ENCODE peak calls at places on chromosomes 2 and 18, in four cellular contexts. A is tibial nerve, Q is suprapubic skin, O is esophagus squamous epithelium. T is an unnamed sample. For H3K4me1, the result is how much of the 10 kb centered on the place peaks cover.

GRCh38 chr2:114421781-114422180 is 20.7 kb upstream of the DPP10 start:
- DNase-seq in A (no peak), Q (no peak), O (no peak), T (no peak)

GRCh38 chr2:134866498-134867099 is 28.2 kb downstream of the ACMSD start:
- DNase-seq in A (no peak), Q (no peak), O (no peak), T (no peak)

GRCh38 chr2:45992021-45992745 is 305.0 kb upstream of the EPAS1 start:
- DNase-seq in A (no peak), Q (peak), O (no peak), T (peak)

GRCh38 chr18:5294113-5294617 is 1.4 kb downstream of the ZBTB14 start:
- DNase-seq in A (peak), Q (peak), O (peak), T (peak)

GRCh38 chr18:69408522-69408921 is 7.8 kb downstream of the DOK6 start:
- DNase-seq in A (no peak), Q (no peak), O (no peak), T (no peak)

GRCh38 chr18:48942554-48943261 is 8.1 kb downstream of the SMAD7 start:
- DNase-seq in A (no peak), Q (peak), O (no peak), T (no peak)

GRCh38 chr2:113217455-113218282 is 43.9 kb downstream of the PSD4 start:
- DNase-seq in A (no peak), Q (no peak), O (no peak), T (peak)

GRCh38 chr2:18777250-18777812 is 188.0 kb upstream of the NT5C1B start:
- DNase-seq in A (no peak), Q (no peak), O (no peak), T (no peak)

GRCh38 chr2:56464613-56465012 is 280.8 kb downstream of the CCDC85A start:
- DNase-seq in A (no peak), Q (no peak), O (no peak), T (no peak)

GRCh38 chr2:221075203-221075602 is 496.9 kb downstream of the EPHA4 start:
- DNase-seq in A (no peak), Q (no peak), O (no peak), T (no peak)

GRCh38 chr2:165818920-165819319 is 24.9 kb upstream of the GALNT3 start:
- DNase-seq in A (no peak), Q (no peak), O (no peak), T (no peak)

GRCh38 chr2:60818272-60818671 is 62.2 kb downstream of the PAPOLG start:
- DNase-seq in A (no peak), Q (no peak), O (no peak), T (no peak)

GRCh38 chr2:211103989-211104388 is 547.6 kb downstream of the CPS1 start:
- DNase-seq in A (peak), Q (no peak), O (no peak), T (peak)

GRCh38 chr2:37776487-37776886 is 105.0 kb upstream of the CDC42EP3 start:
- DNase-seq in A (no peak), Q (no peak), O (no peak), T (no peak)

GRCh38 chr2:95073856-95074662 is 47.5 kb downstream of the MRPS5 start:
- DNase-seq in A (no peak), Q (no peak), O (no peak), T (no peak)

GRCh38 chr2:3207091-3207491 is 170.5 kb downstream of the EIPR1 start:
- DNase-seq in A (no peak), Q (no peak), O (no peak), T (no peak)

GRCh38 chr2:151032741-151033152 is 228.9 kb downstream of the RBM43 start:
- DNase-seq in A (no peak), Q (no peak), O (no peak), T (no peak)

GRCh38 chr2:227503433-227504406 is 31.8 kb downstream of the AGFG1 start:
- DNase-seq in A (no peak), Q (no peak), O (no peak), T (peak)

GRCh38 chr18:44969214-44969842 is 288.6 kb downstream of the SETBP1 start:
- DNase-seq in A (no peak), Q (no peak), O (no peak), T (no peak)

GRCh38 chr2:106886916-106887758 is 1.2 kb upstream of the ST6GAL2 start:
- DNase-seq in A (no peak), Q (no peak), O (no peak), T (peak)

GRCh38 chr2:151379191-151379590 is 21.8 kb downstream of the TNFAIP6 start:
- DNase-seq in A (no peak), Q (no peak), O (no peak), T (no peak)

GRCh38 chr2:236092714-236093113 is 75.5 kb downstream of the GBX2 start:
- DNase-seq in A (no peak), Q (no peak), O (no peak), T (no peak)

GRCh38 chr2:172427990-172428840 is 829 bp downstream of the ITGA6 start:
- DNase-seq in A (peak), Q (no peak), O (no peak), T (peak)

GRCh38 chr18:68456985-68457384 is 257.9 kb downstream of the TMX3 start:
- DNase-seq in A (no peak), Q (no peak), O (no peak), T (no peak)

GRCh38 chr2:182784777-182785176 is 68.7 kb downstream of the DNAJC10 start:
- DNase-seq in A (no peak), Q (no peak), O (no peak), T (no peak)

GRCh38 chr2:179581605-179582004 is 279.8 kb downstream of the ZNF385B start:
- DNase-seq in A (no peak), Q (no peak), O (no peak), T (no peak)

GRCh38 chr18:48829443-48830149 is 121.2 kb downstream of the SMAD7 start:
- DNase-seq in A (no peak), Q (no peak), O (no peak), T (peak)

GRCh38 chr2:68103026-68103425 is 40.2 kb upstream of the C1D start:
- DNase-seq in A (no peak), Q (no peak), O (no peak), T (no peak)

GRCh38 chr18:77131652-77132368 is 773 bp downstream of the MBP start:
- DNase-seq in A (peak), Q (peak), O (no peak), T (peak)

GRCh38 chr2:186042207-186043028 is 303.8 kb downstream of the FSIP2 start:
- DNase-seq in A (no peak), Q (no peak), O (no peak), T (no peak)

GRCh38 chr2:23563673-23564617 is 179.0 kb downstream of the KLHL29 start:
- DNase-seq in A (peak), Q (no peak), O (no peak), T (no peak)

GRCh38 chr2:70084973-70085710 is 2.1 kb upstream of the PCBP1 start:
- DNase-seq in A (no peak), Q (peak), O (no peak), T (peak)

GRCh38 chr2:88880441-88880953 is 189.0 kb downstream of the RPIA start:
- DNase-seq in A (no peak), Q (no peak), O (no peak), T (peak)

GRCh38 chr18:36899289-36899688 is 70.4 kb downstream of the KIAA1328 start:
- DNase-seq in A (no peak), Q (no peak), O (no peak), T (no peak)

GRCh38 chr2:73700661-73701447 is 36.3 kb downstream of the TPRKB start:
- DNase-seq in A (no peak), Q (no peak), O (no peak), T (no peak)

GRCh38 chr2:235827585-235827992 is 333.7 kb downstream of the AGAP1 start:
- DNase-seq in A (no peak), Q (peak), O (no peak), T (no peak)

GRCh38 chr2:73937103-73937885 is 10.6 kb downstream of the DGUOK start:
- DNase-seq in A (no peak), Q (no peak), O (no peak), T (no peak)

GRCh38 chr2:192123847-192124246 is 70.9 kb downstream of the TMEFF2 start:
- DNase-seq in A (no peak), Q (no peak), O (no peak), T (peak)

GRCh38 chr2:164992818-164993217 is 37.5 kb upstream of the SLC38A11 start:
- DNase-seq in A (no peak), Q (no peak), O (no peak), T (peak)

DNA sequence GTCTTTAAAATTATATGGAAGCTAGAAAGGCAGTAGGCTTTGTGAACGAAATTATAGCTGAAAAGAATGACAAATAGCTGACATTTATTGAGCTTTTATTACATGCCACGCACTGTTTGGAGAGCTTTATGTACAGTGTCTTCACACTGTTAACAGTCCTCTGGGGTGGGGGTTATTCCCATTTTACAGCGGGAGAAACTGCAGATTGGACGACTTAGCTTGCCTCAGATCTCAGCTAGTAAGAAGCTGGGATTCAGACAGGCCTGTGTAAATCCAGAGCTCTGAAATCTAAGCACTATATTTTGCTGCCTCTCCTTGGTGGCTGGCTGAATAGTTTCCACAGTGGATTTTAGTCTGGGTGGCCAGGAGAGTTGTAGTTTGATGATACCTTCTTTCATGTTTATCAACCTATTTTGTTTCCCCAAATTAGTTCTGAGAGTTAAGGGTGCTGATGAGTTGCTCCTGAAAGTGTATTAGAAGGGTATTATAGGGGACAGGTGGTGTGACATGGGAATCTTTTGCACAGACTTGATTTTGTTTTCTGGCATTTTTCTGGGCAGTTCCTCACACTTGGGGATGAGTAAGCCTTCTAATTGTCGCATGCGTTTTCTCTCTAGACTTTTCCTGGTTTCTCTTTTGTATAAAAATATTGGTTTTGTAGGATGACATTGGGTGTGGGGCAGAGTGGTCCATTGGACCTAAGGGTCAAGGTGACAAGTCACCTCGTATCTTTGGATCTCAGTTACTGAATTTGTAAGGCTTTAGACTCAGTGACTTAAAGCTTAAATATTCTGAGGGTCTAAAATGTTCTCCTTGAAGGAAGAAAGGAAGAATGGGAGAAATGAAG is 1.5 kb downstream of the ACSL3 start:
- DNase-seq in A (no peak), Q (no peak), O (no peak), T (no peak)
- H3K4me1 ChIP-seq in A (under half), Q (under half), O (half or more), T (under half)

DNA sequence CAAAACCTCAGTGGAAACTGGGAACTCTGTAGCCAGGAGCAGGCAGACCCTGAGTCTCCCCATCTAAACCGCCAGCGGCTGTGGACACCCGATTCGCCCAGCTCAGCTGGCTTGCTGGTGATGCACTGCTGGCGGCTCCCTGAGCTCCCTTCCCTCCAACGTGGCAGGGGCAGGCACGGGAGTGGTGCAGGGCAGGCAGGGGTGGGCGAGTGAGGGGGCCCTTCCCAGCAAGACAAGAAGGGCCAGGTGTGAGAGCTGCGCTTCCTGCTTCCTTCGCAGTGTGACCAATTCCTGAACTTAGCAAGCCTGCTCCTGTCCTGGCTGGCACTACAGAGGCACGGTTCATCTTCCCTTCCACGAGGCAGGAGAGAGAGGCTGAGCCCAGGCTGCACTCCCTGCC is 12.3 kb upstream of the SEMA4C start:
- DNase-seq in A (no peak), Q (no peak), O (no peak), T (no peak)
- TF ChIP-seq POLR2A in A (no peak), Q (no peak), O (peak), T (no peak)

GRCh38 chr2:110770308-110770695 is 37.9 kb downstream of the ACOXL start:
- DNase-seq in A (no peak), Q (no peak), O (no peak), T (peak)

GRCh38 chr2:110773470-110773921 is 41.1 kb downstream of the ACOXL start:
- DNase-seq in A (no peak), Q (no peak), O (no peak), T (peak)

GRCh38 chr2:110772383-110772755 is 40.0 kb downstream of the ACOXL start:
- DNase-seq in A (no peak), Q (no peak), O (no peak), T (no peak)

GRCh38 chr2:110770696-110771425 is 38.5 kb downstream of the ACOXL start:
- DNase-seq in A (no peak), Q (no peak), O (no peak), T (peak)

GRCh38 chr2:110771549-110772382 is 39.4 kb downstream of the ACOXL start:
- DNase-seq in A (no peak), Q (no peak), O (no peak), T (no peak)
- TF ChIP-seq CTCF in A (no peak), Q (no peak), O (no peak), T (no peak)

GRCh38 chr2:28348149-28348567 is 44.5 kb upstream of the FOSL2 start:
- DNase-seq in A (no peak), Q (peak), O (no peak), T (no peak)

GRCh38 chr2:28347193-28347592 is 45.5 kb upstream of the FOSL2 start:
- DNase-seq in A (no peak), Q (peak), O (no peak), T (no peak)

GRCh38 chr2:28347596-28347995 is 45.1 kb upstream of the FOSL2 start:
- DNase-seq in A (no peak), Q (peak), O (no peak), T (no peak)

GRCh38 chr2:28345619-28346018 is 47.0 kb upstream of the FOSL2 start:
- DNase-seq in A (no peak), Q (no peak), O (no peak), T (no peak)

GRCh38 chr2:28346587-28346986 is 46.1 kb upstream of the FOSL2 start:
- DNase-seq in A (no peak), Q (peak), O (no peak), T (no peak)
- H3K4me1 ChIP-seq in A (under half), Q (under half), O (half or more), T (under half)

DNA sequence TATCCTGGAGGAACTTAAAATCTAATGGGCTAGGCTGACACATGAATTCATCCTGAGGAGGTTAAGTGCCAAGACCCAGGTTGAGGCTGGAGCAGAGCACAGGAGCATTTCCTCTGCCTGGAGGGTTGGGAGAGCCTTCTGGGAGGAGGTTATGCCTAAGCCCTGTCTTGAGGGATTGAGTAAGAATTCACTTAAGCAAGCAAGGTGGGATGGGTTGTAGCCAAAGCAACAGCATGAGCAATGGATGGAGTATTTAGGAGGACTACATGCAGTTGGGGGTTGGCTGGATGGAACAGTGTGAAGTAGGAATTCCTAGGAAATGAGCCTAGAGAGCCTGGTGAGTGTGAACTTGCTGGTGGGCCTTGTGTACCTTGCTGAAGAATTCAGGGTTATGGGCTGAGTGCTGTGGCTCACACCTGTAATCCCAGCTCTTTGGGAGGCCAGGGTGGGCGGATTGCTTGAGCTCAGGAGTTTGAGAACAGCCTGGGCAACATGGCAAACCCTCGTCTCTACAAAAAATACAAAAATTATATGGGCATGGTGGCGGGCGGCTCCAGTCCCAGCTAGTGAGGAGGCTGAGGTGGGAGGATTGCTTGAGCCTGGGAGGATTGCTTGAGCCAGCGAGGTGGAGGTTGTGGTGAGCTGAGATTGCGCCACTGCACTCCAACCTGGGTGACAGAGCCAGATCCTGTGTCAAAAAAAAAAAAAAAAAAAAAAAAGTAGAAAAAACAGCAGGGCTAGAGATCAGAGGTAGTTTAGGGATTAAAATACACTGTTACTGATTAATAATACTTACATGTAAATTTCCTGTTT is 22.2 kb downstream of the TANC1 start:
- DNase-seq in A (no peak), Q (no peak), O (no peak), T (no peak)
- TF ChIP-seq POLR2A in A (no peak), Q (no peak), O (no peak), T (no peak)

GRCh38 chr2:148935791-148936190 is 60.8 kb downstream of the KIF5C start:
- DNase-seq in A (no peak), Q (no peak), O (no peak), T (no peak)

GRCh38 chr2:148932536-148932935 is 57.5 kb downstream of the KIF5C start:
- DNase-seq in A (no peak), Q (no peak), O (no peak), T (peak)

GRCh38 chr2:148939271-148939670 is 64.2 kb downstream of the KIF5C start:
- DNase-seq in A (no peak), Q (no peak), O (no peak), T (no peak)

GRCh38 chr2:148933456-148933855 is 58.4 kb downstream of the KIF5C start:
- DNase-seq in A (no peak), Q (no peak), O (no peak), T (no peak)

GRCh38 chr2:148936857-148937450 is 61.9 kb downstream of the KIF5C start:
- DNase-seq in A (no peak), Q (no peak), O (no peak), T (peak)
- TF ChIP-seq CTCF in A (no peak), Q (no peak), O (no peak), T (no peak)

GRCh38 chr18:62336618-62337017 is 11.5 kb downstream of the TNFRSF11A start:
- DNase-seq in A (no peak), Q (no peak), O (no peak), T (no peak)

GRCh38 chr18:62339106-62339988 is 14.2 kb downstream of the TNFRSF11A start:
- DNase-seq in A (no peak), Q (no peak), O (no peak), T (no peak)

GRCh38 chr18:62337336-62337735 is 12.2 kb downstream of the TNFRSF11A start:
- DNase-seq in A (no peak), Q (no peak), O (no peak), T (no peak)

GRCh38 chr18:62341423-62341920 is 16.4 kb downstream of the TNFRSF11A start:
- DNase-seq in A (no peak), Q (no peak), O (no peak), T (no peak)

DNA sequence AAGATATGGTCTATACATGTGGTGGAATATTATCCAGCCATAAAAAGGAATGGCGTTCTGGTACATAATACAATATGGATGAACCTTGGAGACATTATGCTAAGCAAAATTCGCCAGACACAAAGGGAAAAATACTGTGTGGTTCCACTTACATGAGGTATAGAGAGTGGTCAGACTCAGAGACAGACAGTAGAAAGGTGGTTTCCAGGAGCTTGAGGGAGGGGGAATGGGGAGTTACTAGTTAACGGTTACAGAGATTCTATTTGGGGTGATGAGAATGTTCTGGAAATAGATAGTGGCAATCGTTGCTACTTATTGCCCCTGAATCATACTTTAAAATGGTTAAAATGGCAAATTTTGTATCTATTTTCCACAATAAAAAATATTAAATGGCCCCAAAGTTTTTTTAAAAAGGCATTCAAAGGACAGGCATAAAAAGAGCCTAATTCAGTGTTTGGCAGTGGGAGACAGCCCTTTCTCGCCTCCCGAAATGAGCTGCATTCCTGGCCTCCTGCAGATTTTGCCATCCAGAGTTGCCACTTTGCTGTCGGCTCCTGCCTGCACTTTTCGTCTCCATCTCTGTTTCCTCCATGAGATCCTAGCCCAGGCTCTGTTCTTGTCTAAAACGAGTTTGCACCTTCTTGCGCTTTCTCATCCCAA is 13.5 kb downstream of the TNFRSF11A start:
- DNase-seq in A (no peak), Q (no peak), O (no peak), T (no peak)
- H3K4me1 ChIP-seq in A (under half), Q (under half), O (under half), T (under half)

GRCh38 chr18:35491689-35492077 is 6.1 kb downstream of the INO80C start:
- DNase-seq in A (no peak), Q (no peak), O (no peak), T (no peak)
- TF ChIP-seq POLR2A in A (no peak), Q (no peak), O (no peak), T (no peak)